ENCODE peak calls at places on chromosomes 11 and 22, in ten cellular contexts. W, G, X, S, C, H, F, E, V and K are unnamed samples.

GRCh38 chr22:35154937-35155387 is 89.0 kb downstream of the ISX start:
- DNase-seq in S (peak; percentile 95), V (peak; percentile 62), W (peak; percentile 36), X (peak; percentile 45), F (peak; percentile 35), G (peak; percentile 35), C (peak; percentile 48), H (peak; percentile 37), E (peak; percentile 63), K (no peak)

GRCh38 chr11:108435066-108435465 is 32.3 kb downstream of the C11orf65 start:
- DNase-seq in G (no peak), H (no peak), E (no peak), X (no peak), S (no peak), W (no peak), V (no peak), C (no peak), F (no peak), K (no peak)

GRCh38 chr11:9838961-9839360 is 175.1 kb downstream of the SWAP70 start:
- DNase-seq in H (no peak), S (peak; percentile 61), W (no peak), X (peak; percentile 97), F (no peak), C (no peak), G (no peak), E (no peak), V (no peak), K (no peak)

GRCh38 chr22:48630848-48631247 is 1196.8 kb downstream of the BRD1 start:
- DNase-seq in S (no peak), E (no peak), V (no peak), G (no peak), W (no peak), F (no peak), H (no peak), C (no peak), X (no peak), K (no peak)

GRCh38 chr11:61111786-61112517 is 9.7 kb downstream of the CD5 start:
- DNase-seq in E (no peak), G (no peak), S (no peak), H (no peak), F (no peak), W (no peak), C (no peak), X (no peak), V (no peak), K (no peak)

GRCh38 chr11:131464024-131464423 is 93.6 kb downstream of the NTM start:
- DNase-seq in V (peak; percentile 4), F (no peak), X (no peak), E (no peak), C (no peak), W (no peak), H (no peak), G (no peak), S (peak; percentile 85), K (no peak)

GRCh38 chr11:11580012-11580411 is 41.8 kb downstream of the GALNT18 start:
- DNase-seq in F (no peak), V (no peak), G (no peak), C (no peak), E (no peak), H (no peak), W (no peak), S (no peak), X (no peak), K (no peak)

GRCh38 chr22:32309585-32310251 is 47.9 kb upstream of the RFPL3 start:
- DNase-seq in C (no peak), H (no peak), F (no peak), V (no peak), G (no peak), S (peak; percentile 17), X (no peak), W (no peak), E (peak; percentile 52), K (no peak)

GRCh38 chr11:48116437-48116836 is 100.2 kb upstream of the OR4B1 start:
- DNase-seq in F (no peak), W (no peak), C (no peak), X (peak; percentile 43), E (no peak), V (no peak), S (no peak), G (no peak), H (no peak), K (no peak)

GRCh38 chr22:39181778-39182177 is 29.3 kb upstream of the CBX7 start:
- DNase-seq in G (no peak), W (no peak), S (no peak), F (no peak), H (no peak), V (no peak), E (no peak), X (no peak), C (no peak), K (no peak)

GRCh38 chr22:38744981-38745380 is 10.8 kb downstream of the SUN2 start:
- DNase-seq in X (no peak), H (no peak), E (no peak), S (no peak), C (no peak), W (no peak), F (no peak), V (no peak), G (no peak), K (no peak)

GRCh38 chr22:24026733-24027132 is 15.6 kb downstream of the CABIN1 start:
- DNase-seq in S (no peak), H (no peak), W (no peak), E (peak; percentile 49), X (no peak), G (no peak), V (no peak), F (no peak), C (no peak), K (no peak)

GRCh38 chr22:46815896-46816721 is 53.7 kb downstream of the TBC1D22A start:
- DNase-seq in E (no peak), W (no peak), F (peak; percentile 66), V (peak; percentile 58), C (no peak), G (no peak), X (no peak), S (peak; percentile 42), H (no peak), K (no peak)
- H3K27ac ChIP-seq in E (no peak overlapping the region), W (no peak overlapping the region), F (peak overlapping the region; percentile 37), V (no peak overlapping the region), C (peak overlapping the region; percentile 8), G (no peak overlapping the region), X (no peak overlapping the region), S (no peak overlapping the region), H (no peak overlapping the region), K (no peak overlapping the region)

DNA sequence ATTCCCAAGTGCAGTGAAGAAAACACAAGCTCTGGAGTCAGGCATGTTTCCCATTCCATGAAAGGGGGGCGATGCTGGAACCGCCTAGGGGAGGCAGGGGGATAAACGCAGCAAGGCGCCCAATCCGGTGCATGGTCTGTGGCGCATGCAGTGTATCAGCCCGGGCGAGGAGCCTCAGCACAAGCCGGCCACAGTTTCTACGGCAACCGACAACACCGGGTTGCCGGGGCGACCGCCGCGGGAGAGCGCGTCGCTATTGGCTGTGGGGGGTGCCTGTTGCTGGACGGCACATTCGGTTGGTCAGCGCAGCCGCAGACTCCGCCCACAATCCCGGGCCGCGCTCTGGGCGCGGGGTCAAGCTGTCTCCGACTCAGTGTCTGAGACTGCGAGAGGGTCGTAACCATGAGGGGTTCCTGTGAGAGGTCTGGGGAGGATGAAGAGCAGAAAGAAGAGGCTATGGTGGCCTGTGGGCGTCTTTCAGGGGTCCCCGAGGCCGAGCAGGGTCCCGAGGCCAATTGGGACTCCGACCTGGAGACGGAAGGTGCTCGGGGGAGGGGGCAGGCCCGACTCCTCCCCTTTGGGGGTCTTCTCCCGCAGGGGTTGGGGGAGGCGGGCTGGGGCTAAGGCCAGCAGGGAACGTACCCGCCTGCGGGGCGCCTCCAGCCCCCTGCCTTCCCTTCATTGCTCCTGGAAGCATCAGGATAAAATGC is at the start of gene LRRC74B:
- DNase-seq in V (peak; percentile 96), H (peak; percentile 89), S (peak; percentile 97), E (peak; percentile 97), C (peak; percentile 84), F (peak; percentile 87), X (peak; percentile 87), G (peak; percentile 92), W (peak; percentile 64), K (no peak)
- H3K27ac ChIP-seq in V (peak within 1 kb of the TSS; percentile 56), H (no peak within 1 kb of the TSS), S (no peak within 1 kb of the TSS), E (peak within 1 kb of the TSS; percentile 88), C (peak within 1 kb of the TSS; percentile 43), F (peak within 1 kb of the TSS; percentile 56), X (peak within 1 kb of the TSS; percentile 33), G (peak within 1 kb of the TSS; percentile 75), W (no peak within 1 kb of the TSS), K (no peak within 1 kb of the TSS)

GRCh38 chr11:73285721-73286120 is 13.6 kb downstream of the P2RY6 start:
- DNase-seq in W (no peak), X (no peak), V (no peak), S (no peak), F (no peak), H (no peak), G (no peak), E (no peak), C (no peak), K (no peak)

GRCh38 chr11:73286240-73286810 is 14.2 kb downstream of the P2RY6 start:
- DNase-seq in V (no peak), C (no peak), E (no peak), G (no peak), W (no peak), S (no peak), F (no peak), H (no peak), X (no peak), K (no peak)

GRCh38 chr11:73288197-73288872 is 16.2 kb downstream of the P2RY6 start:
- DNase-seq in E (no peak), G (no peak), W (no peak), F (no peak), X (no peak), C (no peak), H (no peak), S (no peak), V (no peak), K (no peak)

GRCh38 chr11:73288873-73289707 is 17.0 kb downstream of the P2RY6 start:
- DNase-seq in W (peak; percentile 80), X (peak; percentile 87), C (peak; percentile 62), S (peak; percentile 76), H (peak; percentile 72), V (peak; percentile 82), F (peak; percentile 65), E (peak; percentile 92), G (peak; percentile 69), K (no peak)

GRCh38 chr11:73287400-73288101 is 15.4 kb downstream of the P2RY6 start:
- DNase-seq in F (no peak), H (peak; percentile 41), C (no peak), V (peak; percentile 23), E (no peak), S (no peak), X (no peak), W (no peak), G (no peak), K (no peak)
- H3K27ac ChIP-seq in F (no peak overlapping the region), H (peak overlapping the region; percentile 57), C (no peak overlapping the region), V (no peak overlapping the region), E (peak overlapping the region; percentile 35), S (no peak overlapping the region), X (no peak overlapping the region), W (no peak overlapping the region), G (no peak overlapping the region), K (no peak overlapping the region)

DNA sequence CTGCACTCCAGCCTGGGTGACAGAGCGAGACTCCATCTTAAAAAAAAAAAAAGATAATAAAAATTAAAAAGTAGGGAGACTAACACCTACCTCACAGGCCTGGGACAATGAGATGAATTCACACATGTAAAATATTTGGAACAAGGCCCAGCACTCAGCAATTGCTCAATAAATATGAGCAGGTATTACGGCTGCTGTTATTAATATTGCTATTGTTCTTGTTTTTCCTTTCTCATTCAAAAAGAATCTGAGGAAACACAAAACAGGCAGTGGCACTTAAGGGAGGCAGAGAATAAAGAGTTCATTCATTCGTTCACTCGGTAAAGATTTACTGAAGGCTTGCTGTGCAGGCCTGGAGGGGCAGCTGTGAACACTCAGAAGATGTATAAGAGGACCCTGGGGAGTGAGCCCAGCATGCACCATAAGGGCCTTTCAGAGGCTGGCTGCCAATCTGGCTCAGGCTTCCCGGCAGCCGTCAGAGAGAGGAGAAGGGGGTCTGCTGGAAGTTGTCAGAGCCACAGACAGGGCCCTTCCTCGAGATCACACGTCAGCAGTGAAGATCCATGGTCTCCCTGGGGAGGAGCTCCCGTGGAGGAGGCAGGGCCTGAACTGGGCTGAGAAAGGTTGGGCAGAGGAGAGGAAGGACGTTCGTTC is 51.6 kb upstream of the TCF20 start:
- DNase-seq in C (no peak), H (no peak), S (no peak), W (no peak), G (no peak), V (peak; percentile 61), F (no peak), E (no peak), X (peak; percentile 89), K (no peak)
- H3K27ac ChIP-seq in C (no peak overlapping the region), H (no peak overlapping the region), S (no peak overlapping the region), W (no peak overlapping the region), G (no peak overlapping the region), V (peak overlapping the region; percentile 46), F (no peak overlapping the region), E (no peak overlapping the region), X (peak overlapping the region; percentile 76), K (peak overlapping the region; percentile 59)